ENCODE peak calls at places on chromosomes 6 and 20, in eight cellular contexts. One of them, this sample, is unnamed.

GRCh38 chr6:31585531-31585930 is 546 bp upstream of the LST1 start:
- DNase-seq in GM12878: no peak
- DNase-seq in SK-N-SH: no peak
- DNase-seq in HepG2: peak
- DNase-seq in stomach: no peak
- DNase-seq in transverse colon: no peak
- DNase-seq in K562: peak
- DNase-seq in sigmoid colon: no peak
- DNase-seq in this sample: no peak

GRCh38 chr6:159760602-159761057 is 1.2 kb upstream of the ACAT2 start:
- DNase-seq in GM12878: no peak
- DNase-seq in SK-N-SH: no peak
- DNase-seq in HepG2: peak
- DNase-seq in stomach: no peak
- DNase-seq in transverse colon: no peak
- DNase-seq in K562: no peak
- DNase-seq in sigmoid colon: no peak
- DNase-seq in this sample: no peak

GRCh38 chr6:42200035-42200434 is 5.3 kb upstream of the GUCA1B start:
- DNase-seq in GM12878: no peak
- DNase-seq in SK-N-SH: no peak
- DNase-seq in HepG2: peak
- DNase-seq in stomach: no peak
- DNase-seq in transverse colon: no peak
- DNase-seq in K562: no peak
- DNase-seq in sigmoid colon: no peak
- DNase-seq in this sample: no peak

GRCh38 chr20:59455392-59456341 is 148.7 kb upstream of the PHACTR3 start:
- DNase-seq in GM12878: no peak
- DNase-seq in SK-N-SH: peak
- DNase-seq in HepG2: no peak
- DNase-seq in stomach: peak
- DNase-seq in transverse colon: no peak
- DNase-seq in K562: peak
- DNase-seq in sigmoid colon: peak
- DNase-seq in this sample: no peak

GRCh38 chr6:111701146-111701545 is 95.5 kb upstream of the TRAF3IP2 start:
- DNase-seq in GM12878: no peak
- DNase-seq in SK-N-SH: no peak
- DNase-seq in HepG2: no peak
- DNase-seq in stomach: no peak
- DNase-seq in transverse colon: no peak
- DNase-seq in K562: no peak
- DNase-seq in sigmoid colon: no peak
- DNase-seq in this sample: no peak

GRCh38 chr20:11379257-11380011 is 538.3 kb upstream of the BTBD3 start:
- DNase-seq in GM12878: no peak
- DNase-seq in SK-N-SH: no peak
- DNase-seq in HepG2: peak
- DNase-seq in stomach: no peak
- DNase-seq in transverse colon: no peak
- DNase-seq in K562: no peak
- DNase-seq in sigmoid colon: no peak
- DNase-seq in this sample: no peak

GRCh38 chr6:143234686-143235085 is 174.0 kb downstream of the AIG1 start:
- DNase-seq in GM12878: no peak
- DNase-seq in SK-N-SH: no peak
- DNase-seq in HepG2: no peak
- DNase-seq in stomach: no peak
- DNase-seq in transverse colon: no peak
- DNase-seq in K562: no peak
- DNase-seq in sigmoid colon: no peak
- DNase-seq in this sample: no peak

GRCh38 chr20:62979310-62979709 is 26.8 kb downstream of the SLC17A9 start:
- DNase-seq in GM12878: no peak
- DNase-seq in SK-N-SH: no peak
- DNase-seq in HepG2: no peak
- DNase-seq in stomach: no peak
- DNase-seq in transverse colon: no peak
- DNase-seq in K562: no peak
- DNase-seq in sigmoid colon: no peak
- DNase-seq in this sample: no peak

GRCh38 chr20:36064661-36065426 is 89.7 kb upstream of the EPB41L1 start:
- DNase-seq in GM12878: peak
- DNase-seq in SK-N-SH: peak
- DNase-seq in HepG2: peak
- DNase-seq in stomach: peak
- DNase-seq in transverse colon: peak
- DNase-seq in K562: peak
- DNase-seq in sigmoid colon: peak
- DNase-seq in this sample: peak

GRCh38 chr6:141562181-141562800 is 570.4 kb upstream of the GJE1 start:
- DNase-seq in GM12878: no peak
- DNase-seq in SK-N-SH: peak
- DNase-seq in HepG2: no peak
- DNase-seq in stomach: no peak
- DNase-seq in transverse colon: peak
- DNase-seq in K562: peak
- DNase-seq in sigmoid colon: peak
- DNase-seq in this sample: no peak

GRCh38 chr6:66675906-66676305 is 968.9 kb upstream of the EYS start:
- DNase-seq in GM12878: no peak
- DNase-seq in SK-N-SH: no peak
- DNase-seq in HepG2: no peak
- DNase-seq in stomach: no peak
- DNase-seq in transverse colon: no peak
- DNase-seq in K562: no peak
- DNase-seq in sigmoid colon: no peak
- DNase-seq in this sample: no peak

GRCh38 chr6:46491201-46491788 is at the start of gene RCAN2:
- DNase-seq in GM12878: no peak
- DNase-seq in SK-N-SH: peak
- DNase-seq in HepG2: peak
- DNase-seq in stomach: peak
- DNase-seq in transverse colon: peak
- DNase-seq in K562: peak
- DNase-seq in sigmoid colon: peak
- DNase-seq in this sample: no peak

GRCh38 chr6:41734666-41735426 is 562 bp downstream of the TFEB start:
- DNase-seq in GM12878: no peak
- DNase-seq in SK-N-SH: peak
- DNase-seq in HepG2: peak
- DNase-seq in stomach: peak
- DNase-seq in transverse colon: peak
- DNase-seq in K562: peak
- DNase-seq in sigmoid colon: peak
- DNase-seq in this sample: peak

GRCh38 chr20:50399003-50399916 is 110.9 kb upstream of the PTPN1 start:
- DNase-seq in GM12878: no peak
- DNase-seq in SK-N-SH: no peak
- DNase-seq in HepG2: peak
- DNase-seq in stomach: peak
- DNase-seq in transverse colon: peak
- DNase-seq in K562: peak
- DNase-seq in sigmoid colon: peak
- DNase-seq in this sample: no peak

GRCh38 chr6:117487831-117488230 is 5.4 kb downstream of the DCBLD1 start:
- DNase-seq in GM12878: no peak
- DNase-seq in SK-N-SH: no peak
- DNase-seq in HepG2: no peak
- DNase-seq in stomach: no peak
- DNase-seq in transverse colon: no peak
- DNase-seq in K562: no peak
- DNase-seq in sigmoid colon: no peak
- DNase-seq in this sample: no peak

GRCh38 chr6:151068761-151069312 is 170.9 kb upstream of the AKAP12 start:
- DNase-seq in GM12878: no peak
- DNase-seq in SK-N-SH: no peak
- DNase-seq in HepG2: no peak
- DNase-seq in stomach: no peak
- DNase-seq in transverse colon: no peak
- DNase-seq in K562: no peak
- DNase-seq in sigmoid colon: peak
- DNase-seq in this sample: peak

GRCh38 chr20:57505991-57506390 is 18.9 kb downstream of the CTCFL start:
- DNase-seq in GM12878: no peak
- DNase-seq in SK-N-SH: no peak
- DNase-seq in HepG2: no peak
- DNase-seq in stomach: no peak
- DNase-seq in transverse colon: no peak
- DNase-seq in K562: no peak
- DNase-seq in sigmoid colon: no peak
- DNase-seq in this sample: no peak

GRCh38 chr6:109747216-109747615 is 56.1 kb downstream of the FIG4 start:
- DNase-seq in GM12878: no peak
- DNase-seq in SK-N-SH: no peak
- DNase-seq in HepG2: no peak
- DNase-seq in stomach: no peak
- DNase-seq in transverse colon: no peak
- DNase-seq in K562: no peak
- DNase-seq in sigmoid colon: no peak
- DNase-seq in this sample: no peak

GRCh38 chr6:109740787-109741186 is 49.7 kb downstream of the FIG4 start:
- DNase-seq in GM12878: no peak
- DNase-seq in SK-N-SH: no peak
- DNase-seq in HepG2: no peak
- DNase-seq in stomach: peak
- DNase-seq in transverse colon: no peak
- DNase-seq in K562: no peak
- DNase-seq in sigmoid colon: no peak
- DNase-seq in this sample: no peak

GRCh38 chr6:109738667-109739066 is 47.6 kb downstream of the FIG4 start:
- DNase-seq in GM12878: no peak
- DNase-seq in SK-N-SH: no peak
- DNase-seq in HepG2: no peak
- DNase-seq in stomach: no peak
- DNase-seq in transverse colon: no peak
- DNase-seq in K562: no peak
- DNase-seq in sigmoid colon: no peak
- DNase-seq in this sample: no peak

GRCh38 chr6:109739671-109740070 is 48.6 kb downstream of the FIG4 start:
- DNase-seq in GM12878: no peak
- DNase-seq in SK-N-SH: no peak
- DNase-seq in HepG2: no peak
- DNase-seq in stomach: no peak
- DNase-seq in transverse colon: no peak
- DNase-seq in K562: no peak
- DNase-seq in sigmoid colon: no peak
- DNase-seq in this sample: no peak

DNA sequence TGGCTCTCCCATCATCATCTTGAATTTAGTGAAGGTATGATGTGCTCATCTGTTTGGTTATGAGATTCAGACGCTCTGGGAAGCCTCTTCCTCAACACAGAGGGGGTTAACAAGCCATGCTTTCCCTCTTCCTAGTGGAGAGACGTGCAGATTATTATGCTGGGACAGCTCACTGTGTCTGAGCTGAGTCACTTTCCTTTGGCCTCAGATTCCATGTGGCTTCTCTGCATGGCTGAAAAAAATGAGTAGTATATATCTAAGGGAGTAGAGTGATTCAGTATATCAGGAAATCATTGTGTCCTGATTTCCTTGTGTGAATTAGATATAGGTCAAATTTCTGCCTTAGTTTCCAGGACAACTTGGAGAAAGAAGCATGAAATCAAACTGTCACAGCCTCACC is 52.6 kb downstream of the FIG4 start:
- DNase-seq in GM12878: no peak
- DNase-seq in SK-N-SH: no peak
- DNase-seq in HepG2: no peak
- DNase-seq in stomach: no peak
- DNase-seq in transverse colon: no peak
- DNase-seq in K562: no peak
- DNase-seq in sigmoid colon: no peak
- DNase-seq in this sample: no peak
- TF ChIP-seq EP300 in GM12878: no peak
- TF ChIP-seq EP300 in SK-N-SH: no peak
- TF ChIP-seq EP300 in HepG2: no peak
- TF ChIP-seq EP300 in stomach: no peak
- TF ChIP-seq EP300 in transverse colon: no peak
- TF ChIP-seq EP300 in K562: no peak
- TF ChIP-seq EP300 in sigmoid colon: no peak
- TF ChIP-seq EP300 in this sample: no peak

DNA sequence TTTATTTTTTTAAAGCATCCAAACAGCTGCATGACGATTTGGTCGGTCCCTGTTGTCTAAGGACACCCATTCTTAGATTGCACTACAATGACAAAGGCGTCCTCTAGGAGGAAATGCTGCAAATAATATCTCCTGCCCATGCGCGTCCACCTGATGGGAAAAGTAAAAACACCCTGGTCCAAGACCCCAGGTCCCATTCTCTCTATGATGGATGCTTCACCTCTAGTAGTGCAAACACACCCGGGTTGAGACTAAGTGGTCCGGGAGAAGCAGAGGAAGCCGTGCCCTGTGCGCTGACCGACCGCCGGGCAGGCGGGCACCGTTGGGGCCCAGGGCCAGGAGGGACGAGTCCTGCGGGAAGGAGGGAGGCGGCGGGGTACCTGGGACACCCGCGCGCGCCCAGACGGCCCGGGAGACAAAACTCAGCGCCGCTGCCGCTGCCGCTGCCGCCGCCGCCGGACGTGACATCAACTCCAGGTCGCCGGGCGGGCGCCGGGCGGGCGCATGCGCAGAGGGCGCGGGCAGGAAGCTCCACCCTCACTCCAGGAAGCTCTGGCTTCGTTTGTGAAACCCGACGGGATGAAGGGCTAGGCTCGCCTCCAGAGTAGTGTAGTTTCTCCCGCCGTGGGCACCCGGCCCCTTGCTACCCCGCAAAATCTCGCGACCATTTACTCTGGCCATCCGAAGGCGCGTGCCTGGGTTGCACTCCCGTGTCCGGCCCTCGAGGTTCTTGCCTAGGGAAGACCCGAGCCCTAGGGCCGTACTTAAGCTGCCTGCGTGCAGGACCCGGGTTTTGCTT is at the start of gene TBC1D7:
- DNase-seq in GM12878: peak
- DNase-seq in SK-N-SH: peak
- DNase-seq in HepG2: peak
- DNase-seq in stomach: peak
- DNase-seq in transverse colon: peak
- DNase-seq in K562: peak
- DNase-seq in sigmoid colon: peak
- DNase-seq in this sample: peak
- TF ChIP-seq CTCF in GM12878: peak
- TF ChIP-seq CTCF in SK-N-SH: peak
- TF ChIP-seq CTCF in HepG2: peak
- TF ChIP-seq CTCF in stomach: no peak
- TF ChIP-seq CTCF in transverse colon: peak
- TF ChIP-seq CTCF in K562: peak
- TF ChIP-seq CTCF in sigmoid colon: peak
- TF ChIP-seq CTCF in this sample: no peak

GRCh38 chr6:145756170-145756662 is 20.9 kb upstream of the EPM2A start:
- DNase-seq in GM12878: no peak
- DNase-seq in SK-N-SH: peak
- DNase-seq in HepG2: no peak
- DNase-seq in stomach: no peak
- DNase-seq in transverse colon: no peak
- DNase-seq in K562: no peak
- DNase-seq in sigmoid colon: no peak
- DNase-seq in this sample: no peak
- TF ChIP-seq POLR2AphosphoS5 in GM12878: no peak
- TF ChIP-seq POLR2AphosphoS5 in SK-N-SH: peak
- TF ChIP-seq POLR2AphosphoS5 in HepG2: no peak
- TF ChIP-seq POLR2AphosphoS5 in stomach: no peak
- TF ChIP-seq POLR2AphosphoS5 in transverse colon: no peak
- TF ChIP-seq POLR2AphosphoS5 in K562: no peak
- TF ChIP-seq POLR2AphosphoS5 in sigmoid colon: no peak
- TF ChIP-seq POLR2AphosphoS5 in this sample: no peak

GRCh38 chr6:32886674-32887383 is 32.8 kb downstream of the PSMB9 start:
- DNase-seq in GM12878: no peak
- DNase-seq in SK-N-SH: no peak
- DNase-seq in HepG2: no peak
- DNase-seq in stomach: no peak
- DNase-seq in transverse colon: no peak
- DNase-seq in K562: no peak
- DNase-seq in sigmoid colon: no peak
- DNase-seq in this sample: no peak
- TF ChIP-seq EP300 in GM12878: no peak
- TF ChIP-seq EP300 in SK-N-SH: no peak
- TF ChIP-seq EP300 in HepG2: no peak
- TF ChIP-seq EP300 in stomach: no peak
- TF ChIP-seq EP300 in transverse colon: no peak
- TF ChIP-seq EP300 in K562: no peak
- TF ChIP-seq EP300 in sigmoid colon: no peak
- TF ChIP-seq EP300 in this sample: no peak

This sample was measured in esophagus muscularis mucosa.